ENCODE peak calls at places on chromosome 1, in five cellular contexts. One of them, this sample, is unnamed.

GRCh38 chr1:19398309-19398760 is 86.2 kb downstream of the SLC66A1 start:
- DNase-seq in GM10248: no peak
- DNase-seq in cardiac fibroblast: peak; percentile 96
- DNase-seq in neural progenitor cell: no peak
- DNase-seq in suprapubic skin: no peak
- DNase-seq in this sample: no peak

GRCh38 chr1:32447469-32448185 is 17.2 kb upstream of the ZBTB8B start:
- DNase-seq in GM10248: no peak
- DNase-seq in cardiac fibroblast: peak; percentile 60
- DNase-seq in neural progenitor cell: peak; percentile 94
- DNase-seq in suprapubic skin: no peak
- DNase-seq in this sample: no peak

GRCh38 chr1:212641956-212642355 is 33.4 kb downstream of the ATF3 start:
- DNase-seq in GM10248: no peak
- DNase-seq in cardiac fibroblast: peak; percentile 40
- DNase-seq in neural progenitor cell: no peak
- DNase-seq in suprapubic skin: peak; percentile 4
- DNase-seq in this sample: no peak

GRCh38 chr1:162903246-162903645 is 42.3 kb upstream of the CCDC190 start:
- DNase-seq in GM10248: no peak
- DNase-seq in cardiac fibroblast: no peak
- DNase-seq in neural progenitor cell: peak; percentile 61
- DNase-seq in suprapubic skin: no peak
- DNase-seq in this sample: no peak

GRCh38 chr1:193058529-193059281 is 455 bp downstream of the UCHL5 start:
- DNase-seq in GM10248: peak; percentile 75
- DNase-seq in cardiac fibroblast: peak; percentile 59
- DNase-seq in neural progenitor cell: no peak
- DNase-seq in suprapubic skin: peak; percentile 81
- DNase-seq in this sample: no peak

GRCh38 chr1:234134878-234135277 is 230.4 kb downstream of the SLC35F3 start:
- DNase-seq in GM10248: no peak
- DNase-seq in cardiac fibroblast: no peak
- DNase-seq in neural progenitor cell: no peak
- DNase-seq in suprapubic skin: no peak
- DNase-seq in this sample: no peak

GRCh38 chr1:37557402-37557801 is 662 bp downstream of the DNALI1 start:
- DNase-seq in GM10248: no peak
- DNase-seq in cardiac fibroblast: no peak
- DNase-seq in neural progenitor cell: no peak
- DNase-seq in suprapubic skin: no peak
- DNase-seq in this sample: no peak

GRCh38 chr1:51518033-51518729 is 885 bp downstream of the EPS15 start:
- DNase-seq in GM10248: peak; percentile 61
- DNase-seq in cardiac fibroblast: peak; percentile 42
- DNase-seq in neural progenitor cell: peak; percentile 62
- DNase-seq in suprapubic skin: peak; percentile 82
- DNase-seq in this sample: no peak

GRCh38 chr1:52511851-52512615 is 40.9 kb downstream of the TUT4 start:
- DNase-seq in GM10248: no peak
- DNase-seq in cardiac fibroblast: no peak
- DNase-seq in neural progenitor cell: no peak
- DNase-seq in suprapubic skin: no peak
- DNase-seq in this sample: no peak

GRCh38 chr1:43147625-43148319 is 24.3 kb downstream of the EBNA1BP2 start:
- DNase-seq in GM10248: peak; percentile 39
- DNase-seq in cardiac fibroblast: peak; percentile 54
- DNase-seq in neural progenitor cell: peak; percentile 98
- DNase-seq in suprapubic skin: no peak
- DNase-seq in this sample: peak; percentile 94

GRCh38 chr1:224494343-224494742 is 59.7 kb upstream of the WDR26 start:
- DNase-seq in GM10248: no peak
- DNase-seq in cardiac fibroblast: no peak
- DNase-seq in neural progenitor cell: no peak
- DNase-seq in suprapubic skin: no peak
- DNase-seq in this sample: no peak

GRCh38 chr1:198498881-198499280 is 41.6 kb downstream of the ATP6V1G3 start:
- DNase-seq in GM10248: no peak
- DNase-seq in cardiac fibroblast: no peak
- DNase-seq in neural progenitor cell: no peak
- DNase-seq in suprapubic skin: no peak
- DNase-seq in this sample: no peak

GRCh38 chr1:15418811-15419515 is 9.3 kb downstream of the EFHD2 start:
- DNase-seq in GM10248: no peak
- DNase-seq in cardiac fibroblast: peak; percentile 23
- DNase-seq in neural progenitor cell: no peak
- DNase-seq in suprapubic skin: no peak
- DNase-seq in this sample: no peak

GRCh38 chr1:247415423-247416361 is at the start of gene NLRP3:
- DNase-seq in GM10248: no peak
- DNase-seq in cardiac fibroblast: peak; percentile 8
- DNase-seq in neural progenitor cell: no peak
- DNase-seq in suprapubic skin: no peak
- DNase-seq in this sample: no peak

GRCh38 chr1:40053138-40053887 is 12.8 kb downstream of the CAP1 start:
- DNase-seq in GM10248: no peak
- DNase-seq in cardiac fibroblast: no peak
- DNase-seq in neural progenitor cell: no peak
- DNase-seq in suprapubic skin: no peak
- DNase-seq in this sample: no peak

GRCh38 chr1:45026446-45026845 is 14.4 kb downstream of the UROD start:
- DNase-seq in GM10248: no peak
- DNase-seq in cardiac fibroblast: peak; percentile 5
- DNase-seq in neural progenitor cell: no peak
- DNase-seq in suprapubic skin: no peak
- DNase-seq in this sample: no peak

GRCh38 chr1:237705462-237705861 is 185.3 kb downstream of the ZP4 start:
- DNase-seq in GM10248: no peak
- DNase-seq in cardiac fibroblast: no peak
- DNase-seq in neural progenitor cell: no peak
- DNase-seq in suprapubic skin: no peak
- DNase-seq in this sample: no peak

GRCh38 chr1:36482724-36483388 is at the start of gene CSF3R:
- DNase-seq in GM10248: no peak
- DNase-seq in cardiac fibroblast: no peak
- DNase-seq in neural progenitor cell: no peak
- DNase-seq in suprapubic skin: no peak
- DNase-seq in this sample: no peak

GRCh38 chr1:91601554-91602322 is 101.1 kb downstream of the CDC7 start:
- DNase-seq in GM10248: no peak
- DNase-seq in cardiac fibroblast: no peak
- DNase-seq in neural progenitor cell: no peak
- DNase-seq in suprapubic skin: peak; percentile 71
- DNase-seq in this sample: no peak

GRCh38 chr1:171740356-171740863 is 1.5 kb downstream of the VAMP4 start:
- DNase-seq in GM10248: no peak
- DNase-seq in cardiac fibroblast: peak; percentile 31
- DNase-seq in neural progenitor cell: no peak
- DNase-seq in suprapubic skin: no peak
- DNase-seq in this sample: no peak

GRCh38 chr1:204579681-204580080 is 63.5 kb downstream of the MDM4 start:
- DNase-seq in GM10248: no peak
- DNase-seq in cardiac fibroblast: no peak
- DNase-seq in neural progenitor cell: no peak
- DNase-seq in suprapubic skin: no peak
- DNase-seq in this sample: no peak

GRCh38 chr1:235898126-235898525 is 31.4 kb upstream of the LYST start:
- DNase-seq in GM10248: no peak
- DNase-seq in cardiac fibroblast: peak; percentile 36
- DNase-seq in neural progenitor cell: no peak
- DNase-seq in suprapubic skin: no peak
- DNase-seq in this sample: no peak

GRCh38 chr1:232965912-232966217 is 15.5 kb downstream of the NTPCR start:
- DNase-seq in GM10248: no peak
- DNase-seq in cardiac fibroblast: no peak
- DNase-seq in neural progenitor cell: no peak
- DNase-seq in suprapubic skin: no peak
- DNase-seq in this sample: no peak

GRCh38 chr1:218351617-218352438 is 6.7 kb downstream of the TGFB2 start:
- DNase-seq in GM10248: peak; percentile 51
- DNase-seq in cardiac fibroblast: peak; percentile 84
- DNase-seq in neural progenitor cell: peak; percentile 46
- DNase-seq in suprapubic skin: no peak
- DNase-seq in this sample: no peak

GRCh38 chr1:235326719-235327558 is 1.0 kb downstream of the ARID4B start:
- DNase-seq in GM10248: peak; percentile 42
- DNase-seq in cardiac fibroblast: peak; percentile 36
- DNase-seq in neural progenitor cell: peak; percentile 60
- DNase-seq in suprapubic skin: peak; percentile 82
- DNase-seq in this sample: peak; percentile 73

GRCh38 chr1:201184734-201185453 is 5.7 kb upstream of the IGFN1 start:
- DNase-seq in GM10248: no peak
- DNase-seq in cardiac fibroblast: peak; percentile 73
- DNase-seq in neural progenitor cell: peak; percentile 65
- DNase-seq in suprapubic skin: peak; percentile 74
- DNase-seq in this sample: no peak

GRCh38 chr1:230891413-230891812 is 23.1 kb upstream of the C1orf198 start:
- DNase-seq in GM10248: no peak
- DNase-seq in cardiac fibroblast: peak; percentile 37
- DNase-seq in neural progenitor cell: peak; percentile 71
- DNase-seq in suprapubic skin: no peak
- DNase-seq in this sample: no peak

GRCh38 chr1:100462291-100463040 is 75.5 kb upstream of the GPR88 start:
- DNase-seq in GM10248: no peak
- DNase-seq in cardiac fibroblast: no peak
- DNase-seq in neural progenitor cell: no peak
- DNase-seq in suprapubic skin: no peak
- DNase-seq in this sample: no peak

GRCh38 chr1:240970253-240970652 is 358.3 kb upstream of the GREM2 start:
- DNase-seq in GM10248: no peak
- DNase-seq in cardiac fibroblast: no peak
- DNase-seq in neural progenitor cell: no peak
- DNase-seq in suprapubic skin: no peak
- DNase-seq in this sample: no peak

GRCh38 chr1:240967070-240967724 is 355.2 kb upstream of the GREM2 start:
- DNase-seq in GM10248: no peak
- DNase-seq in cardiac fibroblast: peak; percentile 58
- DNase-seq in neural progenitor cell: peak; percentile 39
- DNase-seq in suprapubic skin: no peak
- DNase-seq in this sample: no peak

GRCh38 chr1:240973875-240974274 is 361.9 kb upstream of the GREM2 start:
- DNase-seq in GM10248: no peak
- DNase-seq in cardiac fibroblast: no peak
- DNase-seq in neural progenitor cell: no peak
- DNase-seq in suprapubic skin: no peak
- DNase-seq in this sample: no peak

GRCh38 chr1:240965581-240966091 is 353.7 kb upstream of the GREM2 start:
- DNase-seq in GM10248: no peak
- DNase-seq in cardiac fibroblast: no peak
- DNase-seq in neural progenitor cell: no peak
- DNase-seq in suprapubic skin: no peak
- DNase-seq in this sample: no peak

GRCh38 chr1:240968864-240969263 is 356.9 kb upstream of the GREM2 start:
- DNase-seq in GM10248: no peak
- DNase-seq in cardiac fibroblast: no peak
- DNase-seq in neural progenitor cell: no peak
- DNase-seq in suprapubic skin: no peak
- DNase-seq in this sample: no peak
- TF ChIP-seq CTCF in GM10248: no peak
- TF ChIP-seq CTCF in cardiac fibroblast: no peak
- TF ChIP-seq CTCF in neural progenitor cell: no peak
- TF ChIP-seq CTCF in suprapubic skin: no peak
- TF ChIP-seq CTCF in this sample: no peak

DNA sequence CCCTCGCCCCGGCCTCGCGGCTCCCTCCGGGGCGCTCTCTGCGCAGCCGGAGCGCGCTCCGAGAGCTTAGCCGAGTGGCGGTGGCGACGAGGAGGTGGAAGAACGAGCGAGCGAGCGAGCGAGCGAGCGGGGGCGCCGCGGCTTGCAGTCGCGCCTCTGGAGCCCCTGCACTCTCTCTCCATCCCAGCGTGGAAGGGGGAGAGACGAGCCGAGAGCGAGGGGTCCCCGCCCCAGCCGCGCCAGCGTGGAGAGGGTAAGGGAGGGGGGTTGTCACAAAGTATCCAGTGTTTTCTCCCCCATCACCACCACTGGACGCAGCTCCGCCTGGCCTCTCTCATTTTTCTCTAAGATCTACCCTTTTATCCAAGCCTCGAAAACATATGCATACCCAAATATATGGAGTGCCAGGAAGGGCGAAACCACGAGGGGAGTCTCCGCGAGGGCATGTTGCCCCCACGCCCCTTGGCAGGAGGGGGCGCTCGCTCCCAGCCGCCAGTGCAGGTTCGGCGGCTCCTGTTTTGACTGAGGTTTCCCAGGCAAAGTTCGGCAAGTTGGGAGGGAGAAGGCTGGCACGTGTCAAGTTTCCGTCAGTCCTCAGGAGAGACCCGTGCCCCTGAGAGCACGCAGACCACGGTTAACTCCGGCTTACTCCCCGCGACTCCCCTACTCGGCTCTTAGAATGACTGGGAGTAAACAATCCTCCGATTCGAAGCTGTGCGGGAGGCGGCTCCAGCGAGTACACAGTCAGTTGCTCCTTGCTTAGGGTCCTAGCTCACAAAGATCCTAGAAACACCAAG is 569 bp upstream of the DAB1 start:
- DNase-seq in GM10248: no peak
- DNase-seq in cardiac fibroblast: peak; percentile 20
- DNase-seq in neural progenitor cell: peak; percentile 81
- DNase-seq in suprapubic skin: no peak
- DNase-seq in this sample: peak; percentile 80
- TF ChIP-seq CTCF in GM10248: no peak
- TF ChIP-seq CTCF in cardiac fibroblast: peak; percentile 58
- TF ChIP-seq CTCF in neural progenitor cell: peak; percentile 87
- TF ChIP-seq CTCF in suprapubic skin: no peak
- TF ChIP-seq CTCF in this sample: peak; percentile 78

DNA sequence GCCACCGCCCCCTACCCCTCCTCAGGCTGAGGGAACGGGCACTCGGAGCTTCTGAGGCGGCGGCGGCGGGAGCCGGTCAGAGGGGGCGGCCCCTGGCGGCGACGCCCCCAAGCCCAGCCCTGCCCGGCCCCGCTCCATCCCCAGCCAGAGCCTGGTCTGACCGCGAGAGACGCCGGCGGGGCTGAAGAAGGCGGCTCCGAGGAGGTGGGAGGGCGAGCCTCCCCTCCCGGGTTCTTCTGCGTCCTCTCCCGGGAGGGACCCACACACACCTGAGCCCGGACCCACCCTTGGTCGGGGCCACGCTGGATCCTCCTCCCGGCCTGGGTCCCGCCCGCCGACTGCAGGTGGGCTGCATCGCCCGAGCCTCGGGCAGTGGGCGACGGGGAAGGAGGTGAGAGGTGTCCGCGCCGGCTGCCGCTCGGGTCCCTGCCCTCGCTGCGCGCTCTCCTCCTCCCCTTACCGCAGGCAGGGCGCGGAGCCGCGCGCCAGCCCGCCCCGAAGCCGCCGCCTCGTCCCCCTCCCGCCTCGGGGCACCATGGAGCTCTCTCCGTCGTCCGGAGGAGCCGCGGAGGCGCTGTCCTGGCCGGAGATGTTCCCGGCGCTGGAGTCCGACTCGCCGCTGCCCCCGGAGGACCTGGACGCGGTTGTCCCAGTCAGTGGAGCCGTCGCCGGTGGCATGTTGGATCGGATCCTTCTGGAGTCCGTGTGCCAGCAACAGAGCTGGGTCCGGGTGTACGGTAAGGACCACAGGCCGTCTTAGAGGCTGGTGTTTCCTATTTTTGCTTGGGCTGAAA is at the start of gene RASAL2:
- DNase-seq in GM10248: peak; percentile 64
- DNase-seq in cardiac fibroblast: peak; percentile 67
- DNase-seq in neural progenitor cell: peak; percentile 93
- DNase-seq in suprapubic skin: peak; percentile 85
- DNase-seq in this sample: peak; percentile 81
- TF ChIP-seq CTCF in GM10248: no peak
- TF ChIP-seq CTCF in cardiac fibroblast: peak; percentile 28
- TF ChIP-seq CTCF in neural progenitor cell: peak; percentile 39
- TF ChIP-seq CTCF in suprapubic skin: no peak
- TF ChIP-seq CTCF in this sample: peak; percentile 49

GRCh38 chr1:160748182-160748876 is 9.3 kb downstream of the SLAMF7 start:
- DNase-seq in GM10248: no peak
- DNase-seq in cardiac fibroblast: peak; percentile 27
- DNase-seq in neural progenitor cell: no peak
- DNase-seq in suprapubic skin: no peak
- DNase-seq in this sample: no peak
- TF ChIP-seq CTCF in GM10248: peak; percentile 37
- TF ChIP-seq CTCF in cardiac fibroblast: no peak
- TF ChIP-seq CTCF in neural progenitor cell: peak; percentile 46
- TF ChIP-seq CTCF in suprapubic skin: no peak
- TF ChIP-seq CTCF in this sample: no peak

This sample was measured in type B pancreatic cell.